ENCODE peak calls at places on chromosome 1, in seven cellular contexts. J is activated naive CD4-positive, alpha-beta T cell; Q is BJ; S is ovary; D is upper lobe of right lung; V is GM12892; N is neural crest cell. Z is an unnamed sample.

GRCh38 chr1:48785869-48786268 is 9.2 kb upstream of the BEND5 start:
- DNase-seq in J (no peak), Q (no peak), S (no peak), D (no peak), V (no peak), N (no peak), Z (no peak)

GRCh38 chr1:165144757-165145397 is 211.6 kb downstream of the LMX1A start:
- DNase-seq in J (no peak), Q (peak; percentile 4), S (no peak), D (no peak), V (no peak), N (peak; percentile 64), Z (peak; percentile 56)

GRCh38 chr1:153608742-153609584 is 4.0 kb downstream of the S100A16 start:
- DNase-seq in J (no peak), Q (peak; percentile 84), S (peak; percentile 74), D (peak; percentile 91), V (no peak), N (peak; percentile 67), Z (peak; percentile 94)

GRCh38 chr1:92859400-92860039 is 27.7 kb downstream of the RPL5 start:
- DNase-seq in J (no peak), Q (no peak), S (no peak), D (no peak), V (no peak), N (no peak), Z (no peak)

GRCh38 chr1:61318319-61319125 is 236.2 kb downstream of the NFIA start:
- DNase-seq in J (no peak), Q (peak; percentile 55), S (no peak), D (no peak), V (peak; percentile 13), N (no peak), Z (no peak)

GRCh38 chr1:209748620-209749019 is 7.2 kb upstream of the TRAF3IP3 start:
- DNase-seq in J (no peak), Q (no peak), S (no peak), D (no peak), V (no peak), N (no peak), Z (no peak)

GRCh38 chr1:208165659-208166058 is 78.5 kb downstream of the PLXNA2 start:
- DNase-seq in J (no peak), Q (peak; percentile 74), S (no peak), D (no peak), V (no peak), N (no peak), Z (no peak)

GRCh38 chr1:67540733-67541125 is 110.5 kb upstream of the SERBP1 start:
- DNase-seq in J (no peak), Q (no peak), S (no peak), D (no peak), V (no peak), N (no peak), Z (no peak)

GRCh38 chr1:163267962-163268361 is 53.8 kb upstream of the NUF2 start:
- DNase-seq in J (no peak), Q (no peak), S (no peak), D (no peak), V (no peak), N (no peak), Z (no peak)

GRCh38 chr1:190098107-190098506 is 379.6 kb downstream of the BRINP3 start:
- DNase-seq in J (no peak), Q (no peak), S (no peak), D (no peak), V (no peak), N (no peak), Z (no peak)